ENCODE peak calls at places on chromosome 18, in six cellular contexts. P, H, F, C, W and X are unnamed samples.
A peak's percentile ranks its signal among the peaks of the same experiment; 100 is the strongest.

GRCh38 chr18:9449987-9450386 is 25.3 kb upstream of the RALBP1 start:
- DNase-seq in P (no peak), H (no peak), F (no peak), C (no peak), W (no peak), X (no peak)

GRCh38 chr18:79368681-79369080 is 27.0 kb upstream of the NFATC1 start:
- DNase-seq in P (no peak), H (no peak), F (no peak), C (no peak), W (no peak), X (no peak)

GRCh38 chr18:29157057-29157780 is 980.3 kb upstream of the CDH2 start:
- DNase-seq in P (no peak), H (no peak), F (no peak), C (peak; percentile 67), W (no peak), X (no peak)

GRCh38 chr18:69626643-69627242 is 226.1 kb downstream of the DOK6 start:
- DNase-seq in P (no peak), H (no peak), F (no peak), C (no peak), W (no peak), X (no peak)

GRCh38 chr18:23587220-23587642 is 925 bp upstream of the NPC1 start:
- DNase-seq in P (no peak), H (no peak), F (no peak), C (no peak), W (no peak), X (no peak)

GRCh38 chr18:40612356-40612755 is 1342.7 kb upstream of the PIK3C3 start:
- DNase-seq in P (no peak), H (no peak), F (no peak), C (no peak), W (no peak), X (no peak)

GRCh38 chr18:10139783-10140410 is 226.1 kb downstream of the VAPA start:
- DNase-seq in P (no peak), H (no peak), F (no peak), C (peak; percentile 68), W (no peak), X (no peak)

GRCh38 chr18:72155327-72155726 is 388.8 kb downstream of the CBLN2 start:
- DNase-seq in P (no peak), H (no peak), F (no peak), C (peak; percentile 52), W (no peak), X (no peak)

GRCh38 chr18:75208055-75208835 is 694 bp downstream of the PTGR3 start:
- DNase-seq in P (no peak), H (no peak), F (no peak), C (peak; percentile 70), W (no peak), X (no peak)

GRCh38 chr18:1774261-1774660 is 797.0 kb downstream of the METTL4 start:
- DNase-seq in P (no peak), H (no peak), F (no peak), C (no peak), W (no peak), X (no peak)

GRCh38 chr18:30945769-30946168 is 96.8 kb downstream of the DSC3 start:
- DNase-seq in P (no peak), H (no peak), F (no peak), C (peak; percentile 36), W (no peak), X (no peak)

GRCh38 chr18:37383036-37383788 is 182.4 kb downstream of the CELF4 start:
- DNase-seq in P (no peak), H (no peak), F (no peak), C (no peak), W (no peak), X (no peak)

GRCh38 chr18:3889803-3890202 is 439.8 kb downstream of the TGIF1 start:
- DNase-seq in P (no peak), H (no peak), F (no peak), C (peak; percentile 47), W (peak; percentile 80), X (no peak)

GRCh38 chr18:49723648-49724180 is 89.6 kb downstream of the ACAA2 start:
- DNase-seq in P (no peak), H (no peak), F (no peak), C (peak; percentile 49), W (no peak), X (no peak)

GRCh38 chr18:35117372-35117771 is 76.2 kb downstream of the MAPRE2 start:
- DNase-seq in P (no peak), H (no peak), F (no peak), C (no peak), W (no peak), X (no peak)

GRCh38 chr18:45402485-45403056 is 212.7 kb upstream of the SLC14A2 start:
- DNase-seq in P (no peak), H (no peak), F (peak; percentile 83), C (peak; percentile 96), W (peak; percentile 49), X (no peak)

GRCh38 chr18:74963820-74964446 is 245.0 kb downstream of the PTGR3 start:
- DNase-seq in P (no peak), H (peak; percentile 25), F (peak; percentile 48), C (peak; percentile 68), W (peak; percentile 16), X (peak; percentile 30)

GRCh38 chr18:58552057-58552461 is 76.8 kb downstream of the ALPK2 start:
- DNase-seq in P (no peak), H (no peak), F (no peak), C (peak; percentile 85), W (no peak), X (no peak)

GRCh38 chr18:43772907-43773306 is 495.6 kb upstream of the SYT4 start:
- DNase-seq in P (no peak), H (no peak), F (no peak), C (no peak), W (no peak), X (no peak)

GRCh38 chr18:11808001-11808855 is 43.0 kb upstream of the CHMP1B start:
- DNase-seq in P (no peak), H (no peak), F (no peak), C (peak; percentile 87), W (peak; percentile 34), X (no peak)

GRCh38 chr18:56508637-56509036 is 129.8 kb downstream of the TXNL1 start:
- DNase-seq in P (no peak), H (no peak), F (no peak), C (no peak), W (no peak), X (no peak)

GRCh38 chr18:72160504-72161445 is 383.4 kb downstream of the CBLN2 start:
- DNase-seq in P (no peak), H (no peak), F (no peak), C (peak; percentile 83), W (no peak), X (no peak)